ENCODE peak calls at places on chromosomes 5 and 9, in four cellular contexts. A is neural crest cell, C is pancreas, P is Calu3. U is an unnamed sample.
A peak's percentile ranks its signal among the peaks of the same experiment; 100 is the strongest.

GRCh38 chr9:4293293-4293931 is 6.5 kb downstream of the GLIS3 start:
- DNase-seq in C (no peak), A (no peak), P (peak; percentile 28), U (peak; percentile 81)

GRCh38 chr5:147956064-147956841 is 49.9 kb upstream of the C5orf46 start:
- DNase-seq in A (no peak), P (no peak), C (no peak), U (peak; percentile 58)

GRCh38 chr5:148938535-148938907 is 112.1 kb downstream of the ADRB2 start:
- DNase-seq in P (no peak), A (no peak), C (no peak), U (peak; percentile 65)

GRCh38 chr5:120449501-120449900 is 14.6 kb upstream of the PRR16 start:
- DNase-seq in P (no peak), C (no peak), A (no peak), U (no peak)

GRCh38 chr5:103021310-103021709 is 98.6 kb downstream of the GIN1 start:
- DNase-seq in A (no peak), C (no peak), P (no peak), U (no peak)

GRCh38 chr5:9774472-9775079 is 144.4 kb upstream of the TAS2R1 start:
- DNase-seq in C (no peak), A (no peak), P (peak; percentile 6), U (peak; percentile 55)

GRCh38 chr9:136840877-136841645 is 1.2 kb upstream of the AJM1 start:
- DNase-seq in P (peak; percentile 54), A (no peak), C (peak; percentile 87), U (peak; percentile 62)

GRCh38 chr9:17401858-17402257 is 177.0 kb upstream of the SH3GL2 start:
- DNase-seq in P (no peak), A (no peak), C (no peak), U (no peak)

GRCh38 chr9:87792831-87793288 is 66.9 kb downstream of the CTSL start:
- DNase-seq in A (no peak), P (peak; percentile 69), C (peak; percentile 20), U (peak; percentile 96)

GRCh38 chr9:91660295-91660589 is 236.6 kb upstream of the NFIL3 start:
- DNase-seq in P (no peak), A (no peak), C (no peak), U (no peak)

GRCh38 chr5:130335116-130335515 is 430.9 kb downstream of the CHSY3 start:
- DNase-seq in P (no peak), A (no peak), C (no peak), U (peak; percentile 19)

GRCh38 chr5:114924784-114925183 is 244.9 kb downstream of the TRIM36 start:
- DNase-seq in C (no peak), A (no peak), P (no peak), U (no peak)

GRCh38 chr5:177396807-177397206 is 3.7 kb downstream of the PFN3 start:
- DNase-seq in C (no peak), A (no peak), P (no peak), U (no peak)

GRCh38 chr5:77844408-77845272 is 68.5 kb upstream of the TBCA start:
- DNase-seq in A (no peak), P (no peak), C (no peak), U (no peak)

GRCh38 chr5:120567066-120567465 is 103.0 kb downstream of the PRR16 start:
- DNase-seq in C (no peak), A (no peak), P (no peak), U (no peak)

GRCh38 chr5:153476767-153477166 is 13.7 kb upstream of the GRIA1 start:
- DNase-seq in P (no peak), A (no peak), C (no peak), U (peak; percentile 93)

GRCh38 chr9:99140685-99141314 is 35.9 kb downstream of the TGFBR1 start:
- DNase-seq in P (peak; percentile 19), C (peak; percentile 32), A (peak; percentile 41), U (peak; percentile 47)

GRCh38 chr9:125521462-125522327 is 185.3 kb downstream of the MAPKAP1 start:
- DNase-seq in C (no peak), A (no peak), P (no peak), U (peak; percentile 65)

GRCh38 chr5:43631182-43631910 is 28.4 kb downstream of the NNT start:
- DNase-seq in A (peak; percentile 44), P (peak; percentile 50), C (peak; percentile 65), U (peak; percentile 78)

GRCh38 chr5:102547161-102547560 is 48.4 kb upstream of the SLCO6A1 start:
- DNase-seq in A (no peak), P (no peak), C (no peak), U (no peak)

GRCh38 chr9:81410201-81410600 is 279.1 kb downstream of the TLE1 start:
- DNase-seq in P (peak; percentile 19), C (no peak), A (no peak), U (peak; percentile 76)

GRCh38 chr5:132839426-132840301 is 9.2 kb upstream of the SHROOM1 start:
- DNase-seq in P (no peak), C (no peak), A (no peak), U (peak; percentile 89)

GRCh38 chr9:120505186-120505585 is 74.8 kb downstream of the CDK5RAP2 start:
- DNase-seq in C (no peak), P (no peak), A (no peak), U (peak; percentile 17)

GRCh38 chr9:83955985-83956287 is 24.1 kb downstream of the HNRNPK start:
- DNase-seq in C (no peak), A (no peak), P (no peak), U (no peak)

GRCh38 chr9:135302329-135303279 is 177.0 kb upstream of the PPP1R26 start:
- DNase-seq in C (no peak), A (no peak), P (no peak), U (no peak)

GRCh38 chr9:13857521-13857920 is 456.4 kb downstream of the NFIB start:
- DNase-seq in C (no peak), P (no peak), A (no peak), U (no peak)

GRCh38 chr9:110994771-110995241 is 43.5 kb downstream of the LPAR1 start:
- DNase-seq in A (no peak), P (no peak), C (no peak), U (no peak)

GRCh38 chr9:33375841-33376321 is 26.5 kb downstream of the AQP7 start:
- DNase-seq in A (no peak), C (no peak), P (no peak), U (no peak)

GRCh38 chr9:71647094-71647591 is 121.2 kb downstream of the CEMIP2 start:
- DNase-seq in P (peak; percentile 20), C (no peak), A (no peak), U (peak; percentile 93)

GRCh38 chr9:134481762-134482161 is 155.5 kb downstream of the RXRA start:
- DNase-seq in P (no peak), A (no peak), C (no peak), U (no peak)

GRCh38 chr9:130946778-130947617 is 8.0 kb upstream of the FIBCD1 start:
- DNase-seq in P (peak; percentile 33), A (no peak), C (no peak), U (peak; percentile 71)

GRCh38 chr9:121929893-121930875 is 162.9 kb downstream of the TTLL11 start:
- DNase-seq in C (no peak), P (no peak), A (peak; percentile 20), U (no peak)

GRCh38 chr9:130962418-130963316 is 23.6 kb upstream of the FIBCD1 start:
- DNase-seq in A (no peak), C (no peak), P (peak; percentile 67), U (peak; percentile 95)

GRCh38 chr5:90191352-90192045 is 218.1 kb downstream of the CETN3 start:
- DNase-seq in P (no peak), A (no peak), C (no peak), U (no peak)

GRCh38 chr5:109078448-109078847 is 330.8 kb downstream of the FER start:
- DNase-seq in P (no peak), C (no peak), A (no peak), U (no peak)

GRCh38 chr5:6783787-6784186 is 70.6 kb downstream of the TENT4A start:
- DNase-seq in C (no peak), P (no peak), A (no peak), U (no peak)

GRCh38 chr5:169302491-169303118 is 1.7 kb upstream of the SLIT3 start:
- DNase-seq in P (peak; percentile 81), C (peak; percentile 73), A (peak; percentile 90), U (peak; percentile 86)

GRCh38 chr9:1231998-1232919 is 182.1 kb downstream of the DMRT2 start:
- DNase-seq in C (peak; percentile 72), A (no peak), P (no peak), U (peak; percentile 88)

GRCh38 chr5:38483788-38484398 is 72.6 kb downstream of the LIFR start:
- DNase-seq in A (no peak), C (no peak), P (no peak), U (no peak)
- TF ChIP-seq CTCF in A (no peak), C (no peak), P (no peak), U (no peak)

GRCh38 chr9:73050062-73050814 is 97.4 kb upstream of the ALDH1A1 start:
- DNase-seq in P (no peak), A (no peak), C (no peak), U (no peak)
- TF ChIP-seq CTCF in P (no peak), A (peak; percentile 41), C (no peak), U (no peak)

DNA sequence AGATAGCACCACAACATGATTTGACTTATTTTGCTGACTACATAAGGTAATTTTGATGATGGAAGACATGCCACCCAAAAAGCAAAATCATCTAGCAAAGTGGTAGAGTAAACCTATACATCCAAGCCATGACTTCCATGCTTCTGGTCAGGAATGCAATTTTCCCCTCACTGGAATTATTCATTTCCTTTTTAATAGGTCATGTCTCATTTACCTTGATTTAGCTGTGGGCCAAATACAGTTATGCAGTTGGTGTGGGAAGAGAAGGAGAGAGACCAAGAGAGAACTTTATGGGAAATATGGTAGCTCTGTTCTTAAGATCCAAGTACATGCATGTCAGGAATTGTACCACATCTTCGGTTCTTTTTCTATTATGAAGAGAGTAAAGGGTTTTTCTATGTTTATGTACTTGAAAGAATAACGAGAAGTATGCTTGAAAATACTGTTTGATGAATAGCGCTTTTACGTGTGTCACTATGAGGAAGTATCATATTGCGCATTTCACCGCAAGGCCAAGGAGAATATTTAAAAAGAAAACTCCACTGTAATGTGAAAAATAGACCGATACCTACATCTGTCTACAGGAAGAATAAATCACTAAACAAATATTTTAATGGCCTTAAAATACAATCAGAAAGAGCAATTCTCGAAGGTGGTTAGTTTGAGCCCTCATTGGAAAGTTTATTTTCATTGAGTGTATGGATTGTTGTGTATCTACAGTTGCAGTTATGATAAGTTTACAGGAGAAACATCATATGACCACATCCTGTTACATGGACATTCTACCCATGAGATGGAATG is 134.0 kb downstream of the FOXD1 start:
- DNase-seq in P (no peak), C (no peak), A (no peak), U (no peak)
- TF ChIP-seq CTCF in P (no peak), C (no peak), A (no peak), U (no peak)

DNA sequence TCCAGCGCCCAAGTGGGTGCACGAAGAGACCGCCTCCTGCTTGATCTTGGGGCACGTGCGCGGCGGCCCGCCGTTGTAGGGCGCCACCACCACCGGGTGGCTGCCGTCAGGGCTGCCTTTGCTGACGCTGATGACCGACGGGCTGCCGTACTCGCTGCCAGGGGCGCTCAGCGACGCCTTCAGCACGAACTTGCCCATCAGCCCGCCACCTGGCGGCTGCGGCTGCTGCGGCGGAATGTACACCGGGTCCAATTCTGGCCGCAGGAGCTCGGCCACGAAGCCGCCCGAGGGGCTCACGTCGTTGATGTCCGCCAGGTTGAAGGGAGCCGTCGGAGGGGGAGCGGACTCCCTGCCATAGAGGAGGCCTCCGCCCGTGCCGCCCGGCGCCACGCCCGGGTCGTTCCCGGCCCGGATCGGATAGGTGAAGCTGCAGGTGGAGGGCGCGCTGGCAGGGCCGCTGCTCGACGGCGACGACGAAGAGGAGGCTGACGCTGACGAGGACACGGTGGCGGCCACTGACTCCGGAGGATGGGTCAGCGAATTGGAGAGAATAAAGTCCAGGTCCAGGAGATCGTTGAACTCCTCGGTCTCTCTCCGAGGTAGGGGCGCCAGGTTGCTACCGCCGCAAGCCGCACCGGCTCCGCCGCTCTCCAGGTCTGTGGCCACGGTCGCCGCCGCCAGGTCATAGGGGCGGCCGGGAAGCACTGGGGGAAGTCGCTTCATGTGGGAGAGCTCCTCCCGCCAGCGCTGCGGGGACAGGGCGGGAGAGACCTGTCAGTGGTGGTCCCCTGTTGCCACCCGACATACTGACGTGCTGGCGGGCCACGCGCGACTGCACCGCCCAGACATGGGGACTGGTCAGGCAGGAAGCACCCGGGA is 1.8 kb downstream of the KLF4 start:
- DNase-seq in A (peak; percentile 49), C (peak; percentile 53), P (peak; percentile 52), U (no peak)
- TF ChIP-seq CTCF in A (peak; percentile 76), C (peak; percentile 35), P (peak; percentile 17), U (peak; percentile 18)